ENCODE peak calls at places on chromosomes 2 and 18, in four cellular contexts. Y is A549, G is MCF 10A, E is 8988T. U is an unnamed sample.

GRCh38 chr2:233473878-233474277 is 92.7 kb downstream of the USP40 start:
- DNase-seq in E (no peak), Y (no peak), G (no peak), U (no peak)

GRCh38 chr18:54358495-54358793 is 738 bp downstream of the C18orf54 start:
- DNase-seq in E (no peak), G (peak; percentile 30), Y (no peak), U (peak; percentile 13)

GRCh38 chr18:29184654-29185053 is 1007.7 kb upstream of the CDH2 start:
- DNase-seq in E (no peak), Y (no peak), G (peak; percentile 37), U (no peak)

GRCh38 chr18:5943514-5943913 is 48.2 kb upstream of the TMEM200C start:
- DNase-seq in G (no peak), Y (no peak), E (no peak), U (no peak)

GRCh38 chr2:21333249-21333648 is 209.5 kb downstream of the TDRD15 start:
- DNase-seq in E (no peak), Y (no peak), G (no peak), U (no peak)

GRCh38 chr2:63052411-63053234 is 2.0 kb downstream of the OTX1 start:
- DNase-seq in Y (no peak), E (peak; percentile 25), G (no peak), U (no peak)

GRCh38 chr2:102193074-102193473 is 6.3 kb downstream of the IL1RL2 start:
- DNase-seq in E (no peak), G (peak; percentile 20), Y (no peak), U (peak; percentile 82)

GRCh38 chr2:122384768-122385333 is 629.4 kb downstream of the TSN start:
- DNase-seq in Y (no peak), E (no peak), G (no peak), U (no peak)

GRCh38 chr2:24771905-24772586 is 21.1 kb downstream of the PTRHD1 start:
- DNase-seq in Y (no peak), E (no peak), G (no peak), U (no peak)

GRCh38 chr2:149799296-149799695 is 211.7 kb upstream of the MMADHC start:
- DNase-seq in Y (peak; percentile 35), E (no peak), G (peak; percentile 42), U (peak; percentile 55)

GRCh38 chr18:58866261-58867232 is 1.9 kb downstream of the ZNF532 start:
- DNase-seq in G (no peak), E (no peak), Y (no peak), U (no peak)

GRCh38 chr2:213078686-213079085 is 72.7 kb downstream of the IKZF2 start:
- DNase-seq in E (no peak), Y (no peak), G (no peak), U (no peak)

GRCh38 chr18:44837491-44838185 is 156.9 kb downstream of the SETBP1 start:
- DNase-seq in E (no peak), Y (no peak), G (no peak), U (no peak)

GRCh38 chr18:57433492-57434176 is 1.5 kb upstream of the ONECUT2 start:
- DNase-seq in G (no peak), Y (peak; percentile 6), E (no peak), U (peak; percentile 21)

GRCh38 chr18:55280515-55280914 is 307.5 kb downstream of the TCF4 start:
- DNase-seq in Y (no peak), G (no peak), E (no peak), U (no peak)

GRCh38 chr2:130915149-130915548 is 78.4 kb downstream of the ARHGEF4 start:
- DNase-seq in E (no peak), Y (no peak), G (no peak), U (peak; percentile 91)

GRCh38 chr2:177296047-177296446 is 31.5 kb upstream of the NFE2L2 start:
- DNase-seq in Y (peak; percentile 32), G (peak; percentile 42), E (no peak), U (peak; percentile 58)

GRCh38 chr2:165113414-165113813 is 90.4 kb downstream of the SCN3A start:
- DNase-seq in E (no peak), G (no peak), Y (no peak), U (no peak)

GRCh38 chr2:54629914-54630609 is 93.4 kb upstream of the EML6 start:
- DNase-seq in E (no peak), G (peak; percentile 77), Y (peak; percentile 89), U (peak; percentile 85)

GRCh38 chr2:121071058-121071504 is 213.9 kb downstream of the TFCP2L1 start:
- DNase-seq in Y (peak; percentile 53), G (peak; percentile 68), E (peak; percentile 90), U (peak; percentile 17)

GRCh38 chr2:161414385-161415040 is 1.6 kb upstream of the TBR1 start:
- DNase-seq in G (no peak), Y (peak; percentile 47), E (peak; percentile 76), U (no peak)

GRCh38 chr2:176068037-176068832 is 15.5 kb downstream of the EVX2 start:
- DNase-seq in Y (no peak), E (no peak), G (no peak), U (no peak)

GRCh38 chr2:53473762-53474161 is 293.8 kb upstream of the CHAC2 start:
- DNase-seq in Y (no peak), G (no peak), E (no peak), U (no peak)

GRCh38 chr2:55771612-55772011 is 78.0 kb upstream of the PNPT1 start:
- DNase-seq in Y (peak; percentile 53), E (no peak), G (peak; percentile 56), U (peak; percentile 54)

U was measured in bronchial epithelial cell.